ENCODE peak calls at places on chromosomes 5 and 9, in four cellular contexts. H is H54, Y is IMR-90, F is heart left ventricle. D is an unnamed sample.

GRCh38 chr5:865771-866170 is 15.0 kb upstream of the ZDHHC11 start:
- DNase-seq in H (no peak), Y (no peak), F (no peak), D (no peak)

GRCh38 chr5:170861295-170861854 is 443 bp upstream of the RANBP17 start:
- DNase-seq in H (no peak), Y (no peak), F (no peak), D (no peak)

GRCh38 chr9:83620841-83621636 is 1.9 kb upstream of the IDNK start:
- DNase-seq in H (peak), Y (peak), F (peak), D (peak)

GRCh38 chr9:111298831-111299603 is 31.0 kb downstream of the OR2K2 start:
- DNase-seq in H (no peak), Y (peak), F (peak), D (no peak)

GRCh38 chr5:76104027-76104426 is 20.8 kb downstream of the SV2C start:
- DNase-seq in H (no peak), Y (peak), F (no peak), D (peak)

GRCh38 chr9:126763130-126763764 is 41.6 kb upstream of the ZBTB43 start:
- DNase-seq in H (peak), Y (no peak), F (no peak), D (no peak)

GRCh38 chr5:109156885-109157284 is 252.9 kb downstream of the PJA2 start:
- DNase-seq in H (no peak), Y (no peak), F (no peak), D (no peak)

GRCh38 chr5:13640270-13640669 is 304.2 kb downstream of the DNAH5 start:
- DNase-seq in H (no peak), Y (no peak), F (no peak), D (no peak)

GRCh38 chr5:153571157-153571556 is 80.7 kb downstream of the GRIA1 start:
- DNase-seq in H (no peak), Y (no peak), F (no peak), D (no peak)

GRCh38 chr5:90366972-90367371 is 42.6 kb downstream of the CETN3 start:
- DNase-seq in H (no peak), Y (no peak), F (no peak), D (no peak)

GRCh38 chr9:112754578-112754977 is 4.0 kb downstream of the SNX30 start:
- DNase-seq in H (no peak), Y (peak), F (no peak), D (no peak)

GRCh38 chr5:31809037-31809910 is 170.3 kb downstream of the PDZD2 start:
- DNase-seq in H (peak), Y (peak), F (peak), D (peak)

GRCh38 chr5:95365302-95366095 is 25.7 kb upstream of the FAM81B start:
- DNase-seq in H (no peak), Y (no peak), F (no peak), D (no peak)

GRCh38 chr5:28397502-28397941 is 1359.1 kb upstream of the CDH9 start:
- DNase-seq in H (no peak), Y (no peak), F (no peak), D (no peak)

GRCh38 chr9:127161081-127161621 is 38.7 kb upstream of the ANGPTL2 start:
- DNase-seq in H (no peak), Y (no peak), F (peak), D (no peak)

GRCh38 chr9:91425270-91425669 is 1.6 kb upstream of the NFIL3 start:
- DNase-seq in H (no peak), Y (no peak), F (no peak), D (no peak)

GRCh38 chr9:91422832-91423711 is 560 bp downstream of the NFIL3 start:
- DNase-seq in H (peak), Y (peak), F (peak), D (peak)

GRCh38 chr9:91421987-91422765 is 1.5 kb downstream of the NFIL3 start:
- DNase-seq in H (peak), Y (peak), F (peak), D (peak)

GRCh38 chr9:91424403-91425176 is 958 bp upstream of the NFIL3 start:
- DNase-seq in H (peak), Y (peak), F (peak), D (peak)

DNA sequence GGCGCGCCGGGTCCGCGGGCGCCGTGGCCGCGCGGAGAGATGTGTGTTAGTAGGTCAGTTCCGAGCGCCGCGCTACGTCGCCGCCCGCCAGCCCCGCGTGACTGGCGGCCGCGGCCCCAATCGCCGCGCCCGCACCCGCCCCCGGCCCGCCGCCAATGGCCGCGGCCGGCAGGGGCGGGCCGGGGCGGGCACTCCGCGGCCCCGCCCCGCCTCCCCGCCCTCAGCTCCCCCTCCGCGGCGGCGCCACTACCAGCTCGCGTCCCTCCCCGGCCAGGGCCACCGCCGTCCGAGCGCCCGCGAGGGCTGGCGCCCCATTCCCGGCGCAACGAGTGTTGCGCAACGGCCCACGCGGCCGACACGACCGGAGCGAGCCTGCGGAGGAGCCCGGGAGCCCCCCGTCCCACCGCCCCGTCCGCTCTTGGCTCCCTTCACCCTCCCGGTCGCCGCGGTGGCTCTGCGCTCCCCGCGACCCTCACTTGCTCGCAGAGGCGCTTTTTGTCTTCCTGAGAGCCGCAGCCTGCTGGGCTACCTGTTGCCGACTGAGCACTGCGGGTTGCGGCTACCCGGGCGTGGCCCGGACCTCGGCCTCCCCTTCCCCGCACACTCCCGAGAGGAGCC is at the start of gene NFIL3:
- DNase-seq in H (peak), Y (peak), F (peak), D (peak)
- TF ChIP-seq POLR2A in H (peak), Y (peak), F (peak), D (peak)

GRCh38 chr5:10301842-10302610 is 5.7 kb downstream of the CMBL start:
- DNase-seq in H (peak), Y (no peak), F (peak), D (peak)
- TF ChIP-seq POLR2A in H (no peak), Y (no peak), F (no peak), D (peak)

GRCh38 chr9:133953976-133954709 is 38.0 kb downstream of the VAV2 start:
- DNase-seq in H (no peak), Y (no peak), F (no peak), D (no peak)
- TF ChIP-seq POLR2A in H (no peak), Y (no peak), F (no peak), D (no peak)

DNA sequence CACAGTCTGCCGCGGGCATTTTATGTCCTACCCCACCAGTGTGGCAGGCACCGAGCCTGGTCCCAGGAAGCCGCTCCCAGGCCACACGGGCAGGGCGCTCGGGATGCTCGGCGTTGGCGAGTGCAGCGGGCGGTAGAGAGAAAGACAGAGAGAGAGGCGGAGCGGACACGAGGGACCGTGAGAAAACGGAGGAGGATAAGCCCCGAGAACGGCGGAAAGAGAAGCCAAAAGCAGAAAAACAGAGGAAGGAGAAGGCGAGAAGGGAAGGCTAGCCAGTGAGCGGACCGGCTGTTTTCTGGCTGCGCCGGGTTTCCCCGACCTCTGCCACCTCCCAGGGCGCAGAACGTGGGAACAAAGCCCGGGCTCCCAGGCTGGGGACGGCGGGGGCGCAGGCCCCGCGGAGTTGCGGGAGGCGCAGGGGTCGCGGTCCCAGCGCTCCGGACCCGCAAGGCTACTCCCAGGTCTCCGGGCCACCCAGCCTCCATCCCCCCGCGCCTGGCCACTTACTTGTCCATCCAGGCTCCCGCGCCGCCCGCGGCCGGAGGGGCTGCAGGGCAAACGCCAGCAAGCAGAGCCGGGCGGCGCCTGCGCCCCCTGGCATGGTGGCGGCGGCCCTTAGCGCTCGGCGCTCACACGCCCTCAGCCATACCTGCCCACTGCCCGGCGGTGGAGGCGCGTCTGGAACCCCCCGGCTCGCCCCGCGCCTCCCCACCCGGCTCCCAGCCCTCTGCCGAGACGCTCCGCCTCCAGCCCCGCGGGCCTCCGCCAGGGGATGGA is at the start of gene ADAM19:
- DNase-seq in H (peak), Y (peak), F (peak), D (peak)
- TF ChIP-seq POLR2A in H (peak), Y (peak), F (no peak), D (no peak)

DNA sequence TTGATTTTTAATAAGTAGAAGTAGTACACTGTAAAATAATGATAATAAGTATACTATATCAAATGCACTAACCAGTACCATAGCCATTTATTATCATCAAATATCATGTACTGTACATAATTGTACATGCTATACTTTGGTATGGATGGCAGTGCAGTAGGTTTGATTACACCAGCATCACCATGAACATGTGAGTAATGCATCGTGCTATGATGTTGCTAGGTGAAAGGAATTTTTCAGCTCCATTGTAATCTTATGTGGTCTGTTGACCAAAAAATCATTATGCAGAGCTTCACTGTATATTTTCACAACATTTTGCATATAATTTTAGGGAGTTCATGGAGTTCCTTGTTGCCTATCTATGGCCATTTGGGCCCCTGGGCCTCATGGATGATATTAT is 72.2 kb upstream of the HMHB1 start:
- DNase-seq in H (no peak), Y (peak), F (no peak), D (no peak)
- TF ChIP-seq POLR2A in H (no peak), Y (no peak), F (no peak), D (no peak)